ENCODE peak calls at places on chromosomes 7 and 10, in eight cellular contexts. D is lung; R is thoracic aorta; V is IMR-90; F is lower lobe of right lung; A is stomach; X is CD8-positive, alpha-beta T cell; E is fibroblast of lung. Z is an unnamed sample. For H3K4me1, the result is how much of the 10 kb centered on the place peaks cover.

GRCh38 chr10:127298396-127298795 is 102.0 kb upstream of the INSYN2A start:
- DNase-seq in D (no peak), R (no peak), V (no peak), F (no peak), A (peak), X (no peak), E (no peak), Z (no peak)

GRCh38 chr10:118373786-118374185 is 31.7 kb upstream of the FAM204A start:
- DNase-seq in D (no peak), R (no peak), V (peak), F (no peak), A (no peak), X (no peak), E (peak), Z (no peak)

GRCh38 chr7:76409537-76409936 is at the start of gene SSC4D:
- DNase-seq in D (no peak), R (no peak), V (no peak), F (no peak), A (no peak), X (no peak), E (no peak), Z (no peak)

GRCh38 chr7:151018421-151019129 is 5.7 kb downstream of the ATG9B start:
- DNase-seq in D (no peak), R (no peak), V (no peak), F (no peak), A (peak), X (no peak), E (no peak), Z (no peak)

GRCh38 chr10:101066146-101066889 is 4.5 kb downstream of the KAZALD1 start:
- DNase-seq in D (peak), R (no peak), V (peak), F (peak), A (peak), X (peak), E (peak), Z (peak)

GRCh38 chr7:149547126-149547525 is 49.5 kb upstream of the ZNF746 start:
- DNase-seq in D (no peak), R (no peak), V (no peak), F (no peak), A (no peak), X (no peak), E (no peak), Z (no peak)

GRCh38 chr7:124171068-124171467 is 138.2 kb upstream of the TMEM229A start:
- DNase-seq in D (no peak), R (no peak), V (peak), F (no peak), A (no peak), X (no peak), E (peak), Z (no peak)

GRCh38 chr10:112360308-112361270 is 13.3 kb upstream of the ACSL5 start:
- DNase-seq in D (peak), R (no peak), V (peak), F (peak), A (peak), X (no peak), E (no peak), Z (peak)

GRCh38 chr10:119191881-119192280 is 13.3 kb upstream of the PRDX3 start:
- DNase-seq in D (no peak), R (no peak), V (no peak), F (no peak), A (no peak), X (no peak), E (no peak), Z (no peak)

GRCh38 chr7:20229652-20230500 is 12.7 kb upstream of the MACC1 start:
- DNase-seq in D (no peak), R (no peak), V (peak), F (no peak), A (no peak), X (no peak), E (peak), Z (no peak)

GRCh38 chr10:8910314-8910713 is 855.8 kb downstream of the GATA3 start:
- DNase-seq in D (no peak), R (no peak), V (no peak), F (no peak), A (no peak), X (no peak), E (no peak), Z (no peak)

GRCh38 chr10:99430116-99430450 is 341 bp downstream of the GOT1 start:
- DNase-seq in D (no peak), R (no peak), V (no peak), F (no peak), A (no peak), X (no peak), E (no peak), Z (no peak)

GRCh38 chr10:129832582-129833249 is 131.4 kb downstream of the EBF3 start:
- DNase-seq in D (no peak), R (no peak), V (no peak), F (no peak), A (no peak), X (no peak), E (no peak), Z (peak)

GRCh38 chr7:139127648-139128047 is 18.1 kb upstream of the ZC3HAV1 start:
- DNase-seq in D (no peak), R (no peak), V (peak), F (no peak), A (no peak), X (no peak), E (peak), Z (no peak)

GRCh38 chr7:134731616-134732015 is 47.8 kb upstream of the CALD1 start:
- DNase-seq in D (no peak), R (no peak), V (no peak), F (no peak), A (no peak), X (no peak), E (no peak), Z (no peak)

DNA sequence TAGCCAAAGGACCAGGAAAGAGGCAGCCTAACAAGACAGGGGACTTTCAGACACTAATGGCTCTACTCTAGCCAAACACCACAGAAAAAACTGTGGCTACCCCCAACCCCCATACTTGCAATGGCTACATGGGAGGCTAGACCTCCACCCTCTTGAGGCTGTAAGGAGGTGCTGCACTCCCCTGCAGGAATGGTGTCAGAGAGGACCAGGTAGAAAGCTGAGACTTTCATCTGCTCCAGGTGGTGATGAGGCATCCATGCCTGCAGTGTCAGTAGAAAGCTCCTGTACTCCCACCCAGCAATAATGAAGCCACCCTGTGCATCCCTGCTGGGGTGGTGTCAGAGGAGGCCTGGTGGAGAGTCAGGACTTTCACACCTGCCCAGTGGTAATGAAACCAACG is 18.9 kb upstream of the SORCS3 start:
- DNase-seq in D (no peak), R (no peak), V (no peak), F (no peak), A (no peak), X (no peak), E (no peak), Z (no peak)
- TF ChIP-seq CTCF in D (no peak), R (no peak), V (no peak), F (no peak), A (no peak), X (no peak), E (no peak), Z (no peak)

GRCh38 chr7:117021366-117021765 is 68.1 kb downstream of the ST7 start:
- DNase-seq in D (no peak), R (no peak), V (no peak), F (no peak), A (no peak), X (no peak), E (no peak), Z (no peak)
- H3K27ac ChIP-seq in D (no peak), R (no peak), V (no peak), F (no peak), A (no peak), X (no peak), E (no peak), Z (no peak)

GRCh38 chr7:95905165-95905564 is 132.8 kb downstream of the DYNC1I1 start:
- DNase-seq in D (no peak), R (no peak), V (no peak), F (no peak), A (no peak), X (no peak), E (no peak), Z (no peak)
- H3K4me1 ChIP-seq in D (under half), R (under half), V (under half), F (under half), A (under half), X (under half), E (under half), Z (under half)

GRCh38 chr10:61795551-61795950 is 105.9 kb upstream of the ARID5B start:
- DNase-seq in D (no peak), R (no peak), V (no peak), F (no peak), A (no peak), X (no peak), E (no peak), Z (no peak)
- TF ChIP-seq CTCF in D (no peak), R (no peak), V (no peak), F (no peak), A (no peak), X (no peak), E (no peak), Z (no peak)

Z was measured in breast epithelium.